ENCODE peak calls at places on chromosomes 2 and 18, in eight cellular contexts. O is esophagus squamous epithelium, D is kidney, Y is GM10248, S is adrenal gland, A is endothelial cell, J is neural crest cell, M is BJ. F is an unnamed sample.

GRCh38 chr2:111671426-111672150 is 212.4 kb downstream of the ANAPC1 start:
- DNase-seq in O (no peak), D (no peak), A (no peak), Y (no peak), S (peak), M (no peak), J (no peak), F (no peak)

GRCh38 chr18:23126352-23127056 is 8.8 kb upstream of the CABLES1 start:
- DNase-seq in O (no peak), Y (no peak), D (no peak), J (no peak), A (no peak), S (no peak), M (no peak), F (no peak)

GRCh38 chr2:176156959-176157498 is at the start of gene HOXD3:
- DNase-seq in A (no peak), O (no peak), S (no peak), M (no peak), D (no peak), Y (no peak), J (no peak), F (no peak)

GRCh38 chr18:32753656-32754221 is 19.1 kb downstream of the KLHL14 start:
- DNase-seq in J (no peak), M (no peak), D (no peak), O (no peak), Y (no peak), A (no peak), S (no peak), F (no peak)

GRCh38 chr2:226256237-226256636 is 543.4 kb downstream of the IRS1 start:
- DNase-seq in Y (no peak), J (no peak), M (peak), D (no peak), S (no peak), O (no peak), A (no peak), F (no peak)

GRCh38 chr2:157592374-157592773 is 36.3 kb downstream of the ACVR1C start:
- DNase-seq in O (no peak), S (no peak), J (no peak), Y (no peak), D (no peak), A (no peak), M (no peak), F (no peak)

GRCh38 chr2:174633621-174633927 is 36.0 kb upstream of the WIPF1 start:
- DNase-seq in D (no peak), Y (no peak), M (no peak), A (peak), O (no peak), S (no peak), J (no peak), F (no peak)

GRCh38 chr2:231163011-231163410 is 35.4 kb upstream of the ARMC9 start:
- DNase-seq in O (no peak), M (no peak), D (no peak), Y (no peak), S (no peak), J (no peak), A (no peak), F (no peak)

GRCh38 chr18:63161728-63162195 is 157.8 kb downstream of the BCL2 start:
- DNase-seq in D (no peak), O (peak), A (no peak), Y (peak), J (no peak), S (peak), M (peak), F (peak)

GRCh38 chr2:136057023-136057801 is 60.7 kb downstream of the CXCR4 start:
- DNase-seq in A (no peak), J (no peak), M (no peak), Y (no peak), D (no peak), S (no peak), O (no peak), F (peak)

GRCh38 chr2:61443342-61444041 is 27.4 kb downstream of the USP34 start:
- DNase-seq in A (no peak), M (no peak), S (no peak), O (no peak), J (no peak), D (no peak), Y (peak), F (peak)

GRCh38 chr18:11146238-11146946 is 3.0 kb downstream of the PIEZO2 start:
- DNase-seq in Y (no peak), O (no peak), M (no peak), A (no peak), S (no peak), J (no peak), D (peak), F (no peak)

GRCh38 chr2:202042444-202042843 is 8.8 kb downstream of the FZD7 start:
- DNase-seq in D (no peak), J (no peak), Y (no peak), A (no peak), S (no peak), M (no peak), O (no peak), F (no peak)

GRCh38 chr2:239049421-239050251 is 201.8 kb downstream of the TWIST2 start:
- DNase-seq in D (no peak), M (no peak), A (no peak), Y (no peak), O (no peak), S (no peak), J (no peak), F (no peak)

GRCh38 chr2:10493636-10494281 is 45.6 kb upstream of the ODC1 start:
- DNase-seq in Y (peak), M (no peak), A (no peak), J (no peak), S (no peak), D (peak), O (peak), F (peak)

GRCh38 chr2:112686348-112687217 is 34.2 kb upstream of the NT5DC4 start:
- DNase-seq in O (no peak), M (no peak), D (no peak), Y (peak), S (no peak), A (no peak), J (no peak), F (peak)

GRCh38 chr18:13435596-13436333 is 217.2 kb downstream of the LDLRAD4 start:
- DNase-seq in M (peak), D (no peak), O (no peak), S (peak), J (no peak), Y (no peak), A (no peak), F (no peak)

GRCh38 chr2:159572459-159572858 is 43.9 kb downstream of the BAZ2B start:
- DNase-seq in A (no peak), M (no peak), J (no peak), O (no peak), D (no peak), Y (no peak), S (no peak), F (no peak)

GRCh38 chr2:238061310-238062202 is 755 bp downstream of the SCLY start:
- DNase-seq in O (no peak), A (peak), S (peak), J (peak), M (no peak), Y (no peak), D (peak), F (peak)

GRCh38 chr18:49694402-49694801 is 118.9 kb downstream of the ACAA2 start:
- DNase-seq in A (no peak), S (no peak), J (no peak), O (no peak), M (no peak), D (no peak), Y (no peak), F (no peak)

GRCh38 chr2:27494944-27495554 is at the start of gene FNDC4:
- DNase-seq in M (no peak), D (peak), O (no peak), S (peak), Y (peak), J (peak), A (peak), F (no peak)

GRCh38 chr2:101351207-101351606 is 36.1 kb downstream of the CREG2 start:
- DNase-seq in S (no peak), J (no peak), Y (no peak), M (no peak), O (no peak), A (no peak), D (no peak), F (no peak)

GRCh38 chr2:85924522-85924921 is 35.7 kb upstream of the ST3GAL5 start:
- DNase-seq in A (no peak), J (no peak), M (no peak), Y (no peak), S (peak), D (no peak), O (no peak), F (no peak)

GRCh38 chr2:216683846-216684245 is 11.5 kb downstream of the IGFBP5 start:
- DNase-seq in J (no peak), D (no peak), Y (no peak), A (no peak), M (peak), O (peak), S (peak), F (no peak)

GRCh38 chr2:174634130-174635014 is 36.8 kb upstream of the WIPF1 start:
- DNase-seq in Y (peak), M (no peak), J (no peak), D (no peak), A (no peak), S (no peak), O (no peak), F (peak)

GRCh38 chr2:210459407-210459806 is 17.2 kb downstream of the LANCL1 start:
- DNase-seq in A (no peak), M (no peak), Y (no peak), S (no peak), D (no peak), O (no peak), J (no peak), F (no peak)
- TF ChIP-seq CTCF in A (no peak), M (no peak), Y (no peak), S (no peak), D (no peak), O (no peak), J (no peak), F (no peak)

DNA sequence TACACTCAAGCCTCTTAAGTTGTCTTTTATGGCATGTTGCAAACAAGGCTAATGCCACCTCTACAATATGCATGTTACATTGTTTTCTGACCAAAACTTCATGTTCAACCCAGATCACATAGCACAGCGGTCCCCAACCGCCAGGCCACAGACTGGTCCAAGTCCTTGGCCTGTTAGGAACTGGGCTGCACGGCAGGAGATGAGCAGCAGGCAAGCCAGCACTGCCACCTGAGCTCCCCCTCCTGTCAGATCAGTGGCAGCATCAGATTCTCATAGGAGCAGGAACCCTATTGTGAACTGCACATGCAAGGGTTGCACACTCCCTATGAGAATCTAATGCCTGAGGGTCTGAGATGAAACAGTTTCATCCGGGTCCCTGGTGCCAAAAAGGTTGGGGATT is 324.8 kb upstream of the CHAC2 start:
- DNase-seq in S (no peak), Y (no peak), M (no peak), J (no peak), O (no peak), A (peak), D (no peak), F (no peak)
- TF ChIP-seq CTCF in S (no peak), Y (no peak), M (no peak), J (no peak), O (no peak), A (no peak), D (no peak), F (no peak)

DNA sequence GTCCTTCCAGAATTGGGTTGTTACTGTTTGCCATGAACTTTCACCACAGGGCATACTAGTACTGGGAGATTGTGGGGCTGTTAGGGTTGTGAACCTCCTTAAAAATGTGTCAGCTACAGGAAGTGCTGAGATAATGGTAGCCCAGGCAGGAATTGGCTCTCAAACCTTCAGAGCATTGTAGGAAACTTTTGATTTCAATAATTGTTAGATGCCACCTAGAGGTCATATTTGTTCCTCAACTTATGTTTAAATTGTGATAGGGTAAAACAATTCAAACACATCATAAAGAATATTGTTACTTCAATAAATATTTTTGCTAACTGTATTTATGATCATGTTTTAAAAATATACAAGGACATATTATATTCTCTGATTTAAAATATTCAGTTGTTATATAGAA is 594.6 kb downstream of the ADCYAP1 start:
- DNase-seq in Y (no peak), J (no peak), M (no peak), D (no peak), S (no peak), A (no peak), O (no peak), F (no peak)
- TF ChIP-seq CTCF in Y (no peak), J (peak), M (no peak), D (no peak), S (no peak), A (no peak), O (peak), F (no peak)

GRCh38 chr2:21161122-21161521 is 37.4 kb downstream of the TDRD15 start:
- DNase-seq in S (no peak), O (no peak), Y (no peak), A (no peak), M (no peak), J (no peak), D (peak), F (no peak)

GRCh38 chr2:21161832-21162614 is 38.3 kb downstream of the TDRD15 start:
- DNase-seq in M (no peak), J (no peak), A (no peak), S (no peak), O (no peak), Y (no peak), D (no peak), F (no peak)

GRCh38 chr2:21163213-21163612 is 39.4 kb downstream of the TDRD15 start:
- DNase-seq in A (no peak), J (no peak), S (no peak), O (no peak), M (no peak), Y (no peak), D (peak), F (no peak)

GRCh38 chr2:21162615-21162878 is 38.8 kb downstream of the TDRD15 start:
- DNase-seq in D (no peak), M (no peak), S (no peak), O (no peak), J (no peak), Y (no peak), A (no peak), F (no peak)

GRCh38 chr2:21165350-21165749 is 41.6 kb downstream of the TDRD15 start:
- DNase-seq in O (no peak), Y (no peak), J (no peak), M (no peak), D (no peak), A (no peak), S (no peak), F (no peak)
- TF ChIP-seq CTCF in O (no peak), Y (no peak), J (peak), M (no peak), D (peak), A (no peak), S (no peak), F (no peak)

GRCh38 chr18:80170395-80171094 is 61.5 kb downstream of the ADNP2 start:
- DNase-seq in M (no peak), O (no peak), Y (no peak), S (no peak), A (no peak), D (peak), J (no peak), F (no peak)
- TF ChIP-seq CTCF in M (no peak), O (no peak), Y (no peak), S (no peak), A (no peak), D (no peak), J (no peak), F (no peak)

GRCh38 chr2:98880266-98881152 is 55.5 kb downstream of the CRACDL start:
- DNase-seq in D (no peak), O (no peak), S (no peak), J (no peak), Y (peak), M (no peak), A (no peak), F (no peak)
- TF ChIP-seq CTCF in D (no peak), O (no peak), S (no peak), J (no peak), Y (no peak), M (no peak), A (no peak), F (no peak)

GRCh38 chr2:190319557-190320498 is at the start of gene HIBCH:
- DNase-seq in M (peak), O (peak), J (peak), Y (peak), S (peak), D (peak), A (peak), F (peak)
- TF ChIP-seq CTCF in M (peak), O (peak), J (peak), Y (peak), S (peak), D (peak), A (peak), F (peak)